ENCODE peak calls at places on chromosomes 5 and 9, in six cellular contexts. R is lung, F is IMR-90, H is tibial nerve, G is pancreas, M is fibroblast of lung. D is an unnamed sample. For H3K36me3, the result is how much of the 10 kb centered on the place peaks cover.

GRCh38 chr5:154044585-154044984 is 5.8 kb downstream of the MFAP3 start:
- DNase-seq in G (no peak), M (no peak), R (no peak), F (no peak), H (no peak), D (no peak)

GRCh38 chr5:124783794-124784193 is 37.4 kb upstream of the ZNF608 start:
- DNase-seq in H (no peak), G (no peak), M (peak), F (peak), R (no peak), D (no peak)

GRCh38 chr9:4174781-4175180 is 125.1 kb downstream of the GLIS3 start:
- DNase-seq in R (peak), H (no peak), M (no peak), G (no peak), F (no peak), D (no peak)

GRCh38 chr5:137071526-137071925 is 427.6 kb downstream of the SPOCK1 start:
- DNase-seq in F (no peak), M (no peak), H (no peak), R (no peak), G (no peak), D (no peak)

GRCh38 chr5:98933446-98934072 is 4.8 kb upstream of the CHD1 start:
- DNase-seq in R (no peak), M (no peak), G (no peak), F (no peak), H (no peak), D (no peak)

GRCh38 chr9:97394881-97395280 is 17.0 kb upstream of the TDRD7 start:
- DNase-seq in R (no peak), H (no peak), F (no peak), M (no peak), G (no peak), D (no peak)

GRCh38 chr5:160198886-160199409 is 30.4 kb upstream of the FABP6 start:
- DNase-seq in H (no peak), G (no peak), R (no peak), F (no peak), M (no peak), D (no peak)

GRCh38 chr9:22446950-22447606 is 454 bp downstream of the DMRTA1 start:
- DNase-seq in G (peak), H (no peak), M (peak), R (peak), F (peak), D (peak)

GRCh38 chr9:126545116-126545515 is 68.6 kb upstream of the LMX1B start:
- DNase-seq in M (no peak), H (no peak), R (no peak), G (no peak), F (no peak), D (no peak)

GRCh38 chr9:1083325-1083913 is 33.3 kb downstream of the DMRT2 start:
- DNase-seq in M (no peak), G (peak), F (no peak), R (peak), H (peak), D (peak)

GRCh38 chr9:106960238-106960637 is 97.3 kb downstream of the ZNF462 start:
- DNase-seq in F (no peak), R (no peak), G (no peak), H (no peak), M (no peak), D (no peak)

GRCh38 chr5:140054086-140054689 is 11.1 kb upstream of the NRG2 start:
- DNase-seq in G (peak), M (no peak), H (no peak), R (no peak), F (no peak), D (no peak)

GRCh38 chr9:74953235-74953741 is 576 bp upstream of the C9orf40 start:
- DNase-seq in H (no peak), F (no peak), G (no peak), R (no peak), M (peak), D (no peak)

GRCh38 chr5:16733597-16733996 is 116.8 kb upstream of the RETREG1 start:
- DNase-seq in H (no peak), F (no peak), R (no peak), G (no peak), M (no peak), D (no peak)

GRCh38 chr9:133701321-133701980 is 36.7 kb downstream of the SARDH start:
- DNase-seq in H (no peak), G (no peak), M (no peak), F (no peak), R (no peak), D (peak)

GRCh38 chr5:83256091-83256775 is 178.9 kb downstream of the XRCC4 start:
- DNase-seq in M (peak), G (no peak), F (peak), H (no peak), R (no peak), D (no peak)

GRCh38 chr9:92100237-92100911 is 14.8 kb downstream of the SPTLC1 start:
- DNase-seq in H (no peak), G (no peak), M (peak), F (peak), R (no peak), D (no peak)

GRCh38 chr5:42985129-42986037 is 54.7 kb downstream of the ANXA2R start:
- DNase-seq in G (no peak), R (no peak), F (peak), M (peak), H (no peak), D (no peak)

GRCh38 chr5:119067338-119067737 is 3.5 kb upstream of the DMXL1 start:
- DNase-seq in G (no peak), H (no peak), R (no peak), M (no peak), F (no peak), D (no peak)

GRCh38 chr9:91073049-91073810 is 271.6 kb downstream of the SYK start:
- DNase-seq in H (no peak), F (no peak), M (peak), G (no peak), R (no peak), D (no peak)

GRCh38 chr9:113056191-113057106 is at the start of gene ZFP37:
- DNase-seq in R (peak), M (peak), F (peak), G (peak), H (peak), D (peak)
- H3K36me3 ChIP-seq in R (under half), M (under half), F (under half), G (under half), H (under half), D (under half)

DNA sequence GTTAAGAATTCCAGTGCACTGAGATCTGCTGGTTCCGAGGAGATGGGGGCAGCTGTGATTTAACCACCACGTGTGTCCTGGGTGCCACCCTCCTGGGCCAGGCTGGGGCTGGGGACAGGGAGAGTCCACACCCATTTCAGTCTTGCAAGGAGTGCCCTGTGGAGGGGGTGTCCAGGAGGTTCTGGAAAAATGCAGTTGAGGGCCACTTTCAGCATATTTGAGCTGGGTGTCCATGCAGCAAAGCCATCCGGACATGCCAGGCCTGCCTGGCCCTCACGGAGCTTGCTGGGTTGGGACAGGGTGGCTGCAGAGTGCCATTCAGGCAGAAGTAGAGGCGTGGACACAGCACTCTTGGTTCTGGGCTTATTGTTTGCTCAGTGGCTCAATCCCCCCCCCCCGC is 68.1 kb downstream of the NEK6 start:
- DNase-seq in R (peak), F (no peak), M (no peak), G (no peak), H (no peak), D (no peak)
- H3K36me3 ChIP-seq in R (under half), F (half or more), M (half or more), G (under half), H (under half), D (under half)

GRCh38 chr9:136220017-136220729 is 15.2 kb upstream of the LHX3 start:
- DNase-seq in H (no peak), F (peak), M (peak), G (no peak), R (no peak), D (no peak)
- H3K36me3 ChIP-seq in H (under half), F (under half), M (under half), G (under half), R (under half), D (under half)

GRCh38 chr5:150440948-150441812 is 8.4 kb downstream of the RPS14 start:
- DNase-seq in R (no peak), H (no peak), G (no peak), F (no peak), M (no peak), D (no peak)

GRCh38 chr5:150444770-150445169 is 4.8 kb downstream of the RPS14 start:
- DNase-seq in M (no peak), R (no peak), H (no peak), F (no peak), G (no peak), D (no peak)

GRCh38 chr5:150441813-150442698 is 7.5 kb downstream of the RPS14 start:
- DNase-seq in M (no peak), H (no peak), G (no peak), R (no peak), F (no peak), D (peak)

GRCh38 chr5:150442699-150443080 is 6.8 kb downstream of the RPS14 start:
- DNase-seq in H (no peak), F (no peak), M (no peak), R (no peak), G (no peak), D (no peak)

DNA sequence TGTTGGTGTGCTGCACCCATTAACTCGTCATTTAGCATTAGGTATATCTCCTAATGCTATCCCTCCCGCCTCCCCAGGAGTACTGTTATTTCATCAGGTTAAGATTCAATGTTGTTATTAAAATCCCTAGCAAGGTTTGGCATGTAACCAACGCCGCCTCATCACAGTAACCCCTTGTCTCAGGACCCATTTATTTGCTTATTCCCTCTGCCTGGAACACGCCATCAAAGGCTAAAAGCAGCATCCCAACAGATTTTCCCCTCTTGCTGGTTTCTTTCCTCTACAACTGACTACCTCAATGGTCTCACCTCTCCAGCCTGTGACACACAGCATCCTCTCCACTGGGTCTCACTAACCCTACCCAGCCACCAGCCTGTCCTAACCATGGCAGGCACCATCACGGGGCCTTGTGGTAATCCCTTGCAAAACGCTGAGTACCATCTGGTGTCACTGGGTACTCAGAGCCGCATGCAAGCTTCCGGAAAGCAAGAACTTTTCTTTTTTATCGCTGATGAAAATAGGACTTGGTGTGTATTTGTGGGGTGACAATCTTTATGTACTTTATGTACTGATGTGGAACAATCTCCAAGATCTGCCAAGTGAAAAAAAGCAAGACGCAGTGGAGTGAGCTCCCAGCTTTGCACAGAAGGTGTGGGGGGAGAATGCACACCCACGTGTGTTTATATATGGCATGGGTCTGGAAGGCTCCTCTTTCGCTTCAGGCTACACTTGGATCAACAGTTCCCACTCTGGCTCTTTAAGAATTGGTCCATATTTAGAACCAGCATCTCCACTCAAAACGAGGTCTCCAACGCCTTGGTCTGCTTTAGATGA is 6.1 kb downstream of the RPS14 start:
- DNase-seq in F (no peak), G (no peak), H (no peak), M (no peak), R (no peak), D (no peak)
- H3K36me3 ChIP-seq in F (half or more), G (under half), H (under half), M (under half), R (under half), D (under half)

GRCh38 chr5:14721990-14722656 is 57.6 kb downstream of the OTULIN start:
- DNase-seq in M (no peak), R (no peak), G (no peak), F (peak), H (no peak), D (no peak)

GRCh38 chr5:14715481-14715880 is 51.0 kb downstream of the OTULIN start:
- DNase-seq in R (no peak), H (no peak), F (peak), G (no peak), M (no peak), D (no peak)

GRCh38 chr5:14716755-14717752 is 52.5 kb downstream of the OTULIN start:
- DNase-seq in R (no peak), M (no peak), H (no peak), G (no peak), F (no peak), D (no peak)

GRCh38 chr5:14720236-14720923 is 55.9 kb downstream of the OTULIN start:
- DNase-seq in R (no peak), H (no peak), M (peak), G (no peak), F (peak), D (no peak)

DNA sequence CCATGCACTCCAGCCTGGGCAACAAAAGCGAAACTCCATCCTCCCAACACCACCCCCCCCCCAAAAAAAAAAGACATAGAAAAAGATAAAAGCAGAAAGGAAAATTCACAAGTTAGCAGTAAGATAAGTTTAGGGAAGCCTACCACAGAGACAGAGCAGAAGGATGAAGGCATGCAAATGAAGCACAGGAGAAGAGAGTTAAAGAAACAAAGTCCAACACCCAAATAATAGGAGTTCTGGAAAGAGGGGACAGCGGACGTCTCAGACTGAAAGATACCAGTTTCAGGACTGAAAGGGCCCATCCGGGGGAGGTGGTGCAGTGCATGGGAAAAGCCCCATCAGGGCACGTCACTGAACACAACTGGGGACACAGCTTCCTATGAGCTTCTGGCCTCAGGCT is 54.3 kb downstream of the OTULIN start:
- DNase-seq in H (no peak), G (no peak), M (no peak), F (no peak), R (no peak), D (no peak)
- H3K36me3 ChIP-seq in H (under half), G (under half), M (under half), F (under half), R (under half), D (under half)

GRCh38 chr5:150651924-150652688 is 8.9 kb upstream of the MYOZ3 start:
- DNase-seq in H (no peak), R (no peak), M (no peak), G (no peak), F (no peak), D (no peak)

GRCh38 chr5:150650713-150651000 is 10.2 kb downstream of the SYNPO start:
- DNase-seq in F (no peak), M (no peak), R (no peak), H (no peak), G (no peak), D (no peak)

GRCh38 chr5:150649828-150650712 is 9.6 kb downstream of the SYNPO start:
- DNase-seq in H (no peak), R (no peak), F (no peak), G (no peak), M (no peak), D (peak)

GRCh38 chr5:150653145-150653761 is 7.8 kb upstream of the MYOZ3 start:
- DNase-seq in R (no peak), G (no peak), M (peak), F (peak), H (no peak), D (no peak)

GRCh38 chr5:150651382-150651781 is 9.7 kb upstream of the MYOZ3 start:
- DNase-seq in H (no peak), R (no peak), G (no peak), M (no peak), F (no peak), D (no peak)
- H3K36me3 ChIP-seq in H (under half), R (under half), G (under half), M (under half), F (half or more), D (under half)

GRCh38 chr9:99049641-99050040 is 55.3 kb upstream of the TGFBR1 start:
- DNase-seq in F (no peak), H (no peak), G (no peak), M (no peak), R (no peak), D (no peak)
- H3K36me3 ChIP-seq in F (half or more), H (under half), G (under half), M (under half), R (under half), D (under half)

D was measured in gastrocnemius medialis.